ENCODE peak calls at places on chromosomes 11 and 22, in five cellular contexts. One of them, this sample, is unnamed.
A peak's percentile ranks its signal among the peaks of the same experiment; 100 is the strongest.

GRCh38 chr11:84543367-84544159 is 1083.6 kb downstream of the DLG2 start:
- DNase-seq in HFFc6: no peak
- DNase-seq in T-helper 9 cell: no peak
- DNase-seq in iris pigment epithelial cell: no peak
- DNase-seq in dorsolateral prefrontal cortex: no peak
- DNase-seq in this sample: no peak

GRCh38 chr11:117941163-117941707 is 12.0 kb upstream of the TMPRSS13 start:
- DNase-seq in HFFc6: no peak
- DNase-seq in T-helper 9 cell: no peak
- DNase-seq in iris pigment epithelial cell: no peak
- DNase-seq in dorsolateral prefrontal cortex: no peak
- DNase-seq in this sample: no peak

GRCh38 chr11:15118431-15118830 is 3.7 kb downstream of the INSC start:
- DNase-seq in HFFc6: no peak
- DNase-seq in T-helper 9 cell: no peak
- DNase-seq in iris pigment epithelial cell: no peak
- DNase-seq in dorsolateral prefrontal cortex: no peak
- DNase-seq in this sample: no peak

GRCh38 chr22:23526588-23527315 is 53.3 kb downstream of the IGLL1 start:
- DNase-seq in HFFc6: no peak
- DNase-seq in T-helper 9 cell: no peak
- DNase-seq in iris pigment epithelial cell: no peak
- DNase-seq in dorsolateral prefrontal cortex: no peak
- DNase-seq in this sample: peak; percentile 5

GRCh38 chr11:118232659-118233058 is 7.8 kb upstream of the JAML start:
- DNase-seq in HFFc6: no peak
- DNase-seq in T-helper 9 cell: no peak
- DNase-seq in iris pigment epithelial cell: no peak
- DNase-seq in dorsolateral prefrontal cortex: no peak
- DNase-seq in this sample: no peak

GRCh38 chr11:37560346-37560745 is 962.3 kb upstream of the RAG2 start:
- DNase-seq in HFFc6: no peak
- DNase-seq in T-helper 9 cell: no peak
- DNase-seq in iris pigment epithelial cell: no peak
- DNase-seq in dorsolateral prefrontal cortex: no peak
- DNase-seq in this sample: no peak

GRCh38 chr11:130323452-130324448 is 9.0 kb upstream of the ZBTB44 start:
- DNase-seq in HFFc6: no peak
- DNase-seq in T-helper 9 cell: no peak
- DNase-seq in iris pigment epithelial cell: peak; percentile 38
- DNase-seq in dorsolateral prefrontal cortex: no peak
- DNase-seq in this sample: no peak

GRCh38 chr11:64885367-64886286 is 7.2 kb upstream of the EHD1 start:
- DNase-seq in HFFc6: no peak
- DNase-seq in T-helper 9 cell: no peak
- DNase-seq in iris pigment epithelial cell: peak; percentile 96
- DNase-seq in dorsolateral prefrontal cortex: no peak
- DNase-seq in this sample: no peak

GRCh38 chr22:49918911-49919881 is 762 bp downstream of the CRELD2 start:
- DNase-seq in HFFc6: no peak
- DNase-seq in T-helper 9 cell: no peak
- DNase-seq in iris pigment epithelial cell: no peak
- DNase-seq in dorsolateral prefrontal cortex: no peak
- DNase-seq in this sample: no peak

GRCh38 chr11:4606231-4607015 is 1.6 kb downstream of the TRIM68 start:
- DNase-seq in HFFc6: no peak
- DNase-seq in T-helper 9 cell: no peak
- DNase-seq in iris pigment epithelial cell: peak; percentile 35
- DNase-seq in dorsolateral prefrontal cortex: no peak
- DNase-seq in this sample: no peak